ENCODE peak calls at places on chromosomes 7 and 10, in four cellular contexts. K is WTC11, R is K562, X is HepG2. Q is an unnamed sample.

GRCh38 chr7:139748373-139748765 is 29.4 kb downstream of the HIPK2 start:
- DNase-seq in K (no peak), R (no peak), X (no peak), Q (no peak)

GRCh38 chr7:265192-265997 is 24.6 kb upstream of the FOXL3 start:
- DNase-seq in R (no peak), K (no peak), X (no peak), Q (no peak)

GRCh38 chr10:60573342-60573741 is 183.7 kb upstream of the ANK3 start:
- DNase-seq in X (no peak), R (no peak), K (no peak), Q (no peak)

GRCh38 chr10:17430647-17431355 is 23.6 kb downstream of the ST8SIA6 start:
- DNase-seq in K (peak; percentile 76), X (peak; percentile 30), R (peak; percentile 89), Q (peak; percentile 44)

GRCh38 chr10:42954776-42955492 is 121.9 kb upstream of the RET start:
- DNase-seq in K (peak; percentile 6), X (no peak), R (no peak), Q (no peak)

GRCh38 chr10:25175527-25176420 is 973 bp downstream of the GPR158 start:
- DNase-seq in X (no peak), K (peak; percentile 46), R (no peak), Q (no peak)

GRCh38 chr10:58734116-58734515 is 221.4 kb downstream of the BICC1 start:
- DNase-seq in X (no peak), K (no peak), R (no peak), Q (no peak)

GRCh38 chr10:126259883-126260282 is 128.4 kb downstream of the ADAM12 start:
- DNase-seq in X (no peak), R (no peak), K (no peak), Q (no peak)

GRCh38 chr7:12889391-12889790 is 202.0 kb downstream of the ARL4A start:
- DNase-seq in K (no peak), X (no peak), R (no peak), Q (no peak)

GRCh38 chr10:17607603-17608332 is 9.4 kb downstream of the HACD1 start:
- DNase-seq in X (peak; percentile 45), R (peak; percentile 71), K (no peak), Q (peak; percentile 67)

DNA sequence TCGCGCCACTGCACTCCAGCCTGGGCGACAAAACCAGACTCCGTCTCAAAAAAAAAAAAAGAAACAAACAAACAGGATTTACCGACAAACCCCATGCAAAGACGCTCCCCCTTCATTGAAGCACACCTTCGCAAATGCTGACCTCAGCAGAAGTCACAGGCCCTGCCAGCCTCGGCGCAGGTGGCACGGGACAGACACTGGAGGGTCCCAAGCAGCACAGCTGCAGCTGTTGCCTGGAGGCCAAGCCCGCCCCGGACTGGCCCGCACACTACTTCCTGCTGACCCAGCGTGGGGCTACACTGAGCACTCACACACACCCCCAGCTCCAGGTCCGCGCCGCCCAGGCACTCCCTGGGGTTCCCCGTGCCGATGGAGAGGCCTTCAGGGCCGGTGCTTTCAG is 31.2 kb downstream of the SNX8 start:
- DNase-seq in K (no peak), X (no peak), R (no peak), Q (no peak)
- TF ChIP-seq NR3C1 in K (no peak), X (no peak), R (no peak), Q (no peak)

GRCh38 chr7:17939111-17939669 is 1.1 kb downstream of the SNX13 start:
- DNase-seq in R (peak; percentile 20), X (peak; percentile 16), K (no peak), Q (peak; percentile 33)
- TF ChIP-seq NR3C1 in R (no peak), X (no peak), K (no peak), Q (no peak)

DNA sequence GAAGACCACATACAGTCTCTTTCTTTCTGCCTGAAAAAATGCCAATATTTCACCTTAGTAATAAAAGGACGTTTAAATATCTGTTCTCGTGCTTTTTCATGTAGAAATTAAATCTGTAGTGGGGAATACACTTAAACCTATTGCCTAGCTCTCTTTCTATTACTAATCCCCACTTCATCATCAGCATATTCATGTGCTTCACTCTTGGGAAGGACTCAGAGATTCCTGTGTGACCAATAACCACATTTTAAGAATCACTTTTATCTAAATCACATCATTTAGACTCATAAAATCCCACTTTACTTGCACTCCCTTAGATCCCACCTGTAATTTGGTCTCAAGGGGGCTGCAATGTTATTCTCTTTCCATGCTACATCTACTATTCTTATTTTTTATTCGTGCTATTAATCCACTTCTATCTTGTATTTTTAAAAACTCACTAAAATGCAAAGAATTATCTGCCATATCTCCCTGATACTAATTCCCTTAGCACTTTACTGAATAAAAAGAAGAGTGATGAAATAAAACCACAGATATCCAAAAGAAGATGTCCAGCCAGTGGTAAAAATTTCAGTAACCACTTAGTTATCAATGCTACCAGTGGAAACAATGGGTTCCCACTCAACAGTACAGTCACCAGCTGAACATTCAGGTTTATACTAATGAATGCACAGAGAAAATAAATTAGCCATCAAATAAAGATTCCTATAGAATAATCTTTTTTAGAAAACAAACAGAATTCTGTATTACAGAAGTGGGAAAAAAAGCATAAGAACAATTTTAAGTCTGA is 102.1 kb downstream of the PPP1R17 start:
- DNase-seq in X (no peak), K (no peak), R (no peak), Q (no peak)
- TF ChIP-seq NR3C1 in X (no peak), K (no peak), R (no peak), Q (no peak)

GRCh38 chr10:124878457-124878739 is 63.5 kb upstream of the ZRANB1 start:
- DNase-seq in X (no peak), K (no peak), R (no peak), Q (no peak)

GRCh38 chr10:124870854-124871425 is 69.3 kb downstream of the ABRAXAS2 start:
- DNase-seq in K (peak; percentile 37), X (no peak), R (peak; percentile 6), Q (no peak)

GRCh38 chr10:124879136-124879535 is 62.8 kb upstream of the ZRANB1 start:
- DNase-seq in R (no peak), X (no peak), K (no peak), Q (no peak)

GRCh38 chr10:124872681-124873080 is 69.2 kb upstream of the ZRANB1 start:
- DNase-seq in X (no peak), R (no peak), K (no peak), Q (no peak)

GRCh38 chr10:124875596-124875995 is 66.3 kb upstream of the ZRANB1 start:
- DNase-seq in K (no peak), X (no peak), R (no peak), Q (peak; percentile 39)
- TF ChIP-seq NR3C1 in K (no peak), X (no peak), R (no peak), Q (no peak)

GRCh38 chr10:97673736-97674525 is 13.1 kb downstream of the AVPI1 start:
- DNase-seq in R (peak; percentile 73), X (no peak), K (no peak), Q (peak; percentile 67)

GRCh38 chr10:97679594-97679993 is 7.4 kb downstream of the AVPI1 start:
- DNase-seq in X (no peak), R (no peak), K (no peak), Q (no peak)

GRCh38 chr10:97682042-97682441 is 5.0 kb downstream of the AVPI1 start:
- DNase-seq in X (peak; percentile 50), K (no peak), R (no peak), Q (no peak)

GRCh38 chr10:97676770-97677581 is 10.1 kb downstream of the AVPI1 start:
- DNase-seq in K (peak; percentile 48), R (peak; percentile 59), X (peak; percentile 49), Q (peak; percentile 83)
- TF ChIP-seq NR3C1 in K (no peak), R (no peak), X (no peak), Q (no peak)

GRCh38 chr10:52652431-52653220 is 120.0 kb downstream of the MBL2 start:
- DNase-seq in X (no peak), R (no peak), K (no peak), Q (no peak)
- TF ChIP-seq NR3C1 in X (no peak), R (no peak), K (no peak), Q (no peak)

GRCh38 chr10:8306685-8307364 is 252.3 kb downstream of the GATA3 start:
- DNase-seq in K (no peak), R (no peak), X (no peak), Q (no peak)
- TF ChIP-seq NR3C1 in K (no peak), R (no peak), X (no peak), Q (no peak)

GRCh38 chr10:23695825-23696420 is 257.0 kb downstream of the OTUD1 start:
- DNase-seq in X (no peak), R (no peak), K (peak; percentile 21), Q (no peak)
- TF ChIP-seq NR3C1 in X (no peak), R (no peak), K (no peak), Q (no peak)